ENCODE peak calls at places on chromosomes 16 and 17, in four cellular contexts. One of them, this sample, is unnamed.

GRCh38 chr17:76497979-76498885 is 3.0 kb downstream of the RHBDF2 start:
- DNase-seq in GM12878: no peak
- DNase-seq in WTC11: peak; percentile 60
- DNase-seq in K562: no peak
- DNase-seq in this sample: peak; percentile 55

GRCh38 chr16:21645261-21645721 is 7.1 kb downstream of the IGSF6 start:
- DNase-seq in GM12878: peak; percentile 69
- DNase-seq in WTC11: no peak
- DNase-seq in K562: no peak
- DNase-seq in this sample: no peak

GRCh38 chr16:89697161-89697615 is 4.3 kb downstream of the SPATA2L start:
- DNase-seq in GM12878: no peak
- DNase-seq in WTC11: no peak
- DNase-seq in K562: peak; percentile 14
- DNase-seq in this sample: no peak

GRCh38 chr17:46171939-46172338 is 21.3 kb downstream of the KANSL1 start:
- DNase-seq in GM12878: no peak
- DNase-seq in WTC11: no peak
- DNase-seq in K562: no peak
- DNase-seq in this sample: no peak

GRCh38 chr16:64375386-64375980 is 746.4 kb downstream of the CDH11 start:
- DNase-seq in GM12878: no peak
- DNase-seq in WTC11: no peak
- DNase-seq in K562: no peak
- DNase-seq in this sample: no peak

GRCh38 chr16:21076186-21076883 is 74.3 kb downstream of the DNAH3 start:
- DNase-seq in GM12878: no peak
- DNase-seq in WTC11: no peak
- DNase-seq in K562: no peak
- DNase-seq in this sample: peak; percentile 32

GRCh38 chr17:81015135-81015534 is 19.8 kb upstream of the BAIAP2 start:
- DNase-seq in GM12878: no peak
- DNase-seq in WTC11: no peak
- DNase-seq in K562: no peak
- DNase-seq in this sample: no peak

GRCh38 chr16:83402160-83402794 is 405.5 kb upstream of the HSBP1 start:
- DNase-seq in GM12878: no peak
- DNase-seq in WTC11: peak; percentile 28
- DNase-seq in K562: no peak
- DNase-seq in this sample: no peak

GRCh38 chr17:50627782-50628601 is 6.7 kb upstream of the ABCC3 start:
- DNase-seq in GM12878: no peak
- DNase-seq in WTC11: peak; percentile 37
- DNase-seq in K562: no peak
- DNase-seq in this sample: peak; percentile 81

GRCh38 chr16:59111280-59111679 is 377.2 kb upstream of the GOT2 start:
- DNase-seq in GM12878: no peak
- DNase-seq in WTC11: no peak
- DNase-seq in K562: no peak
- DNase-seq in this sample: no peak

GRCh38 chr17:16593356-16594102 is 24.5 kb upstream of the ZNF287 start:
- DNase-seq in GM12878: no peak
- DNase-seq in WTC11: no peak
- DNase-seq in K562: no peak
- DNase-seq in this sample: peak; percentile 17

GRCh38 chr17:64028874-64029464 is 8.5 kb upstream of the ICAM2 start:
- DNase-seq in GM12878: no peak
- DNase-seq in WTC11: peak; percentile 72
- DNase-seq in K562: peak; percentile 70
- DNase-seq in this sample: peak; percentile 61

GRCh38 chr17:34133350-34133749 is 121.7 kb upstream of the CCL2 start:
- DNase-seq in GM12878: no peak
- DNase-seq in WTC11: no peak
- DNase-seq in K562: no peak
- DNase-seq in this sample: no peak

GRCh38 chr16:84806256-84806889 is 13.4 kb upstream of the CRISPLD2 start:
- DNase-seq in GM12878: peak; percentile 13
- DNase-seq in WTC11: no peak
- DNase-seq in K562: peak; percentile 71
- DNase-seq in this sample: no peak

GRCh38 chr17:61393904-61394629 is 5.6 kb upstream of the TBX2 start:
- DNase-seq in GM12878: no peak
- DNase-seq in WTC11: no peak
- DNase-seq in K562: no peak
- DNase-seq in this sample: peak; percentile 97

GRCh38 chr17:77445030-77445907 is 304.5 kb downstream of the SEC14L1 start:
- DNase-seq in GM12878: peak; percentile 92
- DNase-seq in WTC11: no peak
- DNase-seq in K562: no peak
- DNase-seq in this sample: no peak

GRCh38 chr17:8151120-8151640 is 1.0 kb downstream of the PER1 start:
- DNase-seq in GM12878: no peak
- DNase-seq in WTC11: peak; percentile 81
- DNase-seq in K562: peak; percentile 69
- DNase-seq in this sample: no peak

GRCh38 chr16:17497648-17498047 is 26.9 kb upstream of the XYLT1 start:
- DNase-seq in GM12878: no peak
- DNase-seq in WTC11: no peak
- DNase-seq in K562: no peak
- DNase-seq in this sample: no peak

GRCh38 chr16:16083421-16084156 is 134.2 kb downstream of the ABCC1 start:
- DNase-seq in GM12878: no peak
- DNase-seq in WTC11: no peak
- DNase-seq in K562: peak; percentile 58
- DNase-seq in this sample: peak; percentile 61

GRCh38 chr17:20009302-20010098 is at the start of gene SPECC1:
- DNase-seq in GM12878: no peak
- DNase-seq in WTC11: peak; percentile 95
- DNase-seq in K562: peak; percentile 28
- DNase-seq in this sample: peak; percentile 62

GRCh38 chr17:20010886-20011402 is 1.8 kb downstream of the SPECC1 start:
- DNase-seq in GM12878: no peak
- DNase-seq in WTC11: no peak
- DNase-seq in K562: no peak
- DNase-seq in this sample: no peak

GRCh38 chr17:20008242-20009051 is 712 bp upstream of the SPECC1 start:
- DNase-seq in GM12878: no peak
- DNase-seq in WTC11: peak; percentile 54
- DNase-seq in K562: peak; percentile 50
- DNase-seq in this sample: no peak

GRCh38 chr17:20009052-20009301 is 182 bp upstream of the SPECC1 start:
- DNase-seq in GM12878: no peak
- DNase-seq in WTC11: no peak
- DNase-seq in K562: peak; percentile 78
- DNase-seq in this sample: no peak

GRCh38 chr17:20010099-20010863 is 1.1 kb downstream of the SPECC1 start:
- DNase-seq in GM12878: no peak
- DNase-seq in WTC11: peak; percentile 28
- DNase-seq in K562: peak; percentile 24
- DNase-seq in this sample: peak; percentile 33
- TF ChIP-seq CBFB in GM12878: no peak
- TF ChIP-seq CBFB in WTC11: no peak
- TF ChIP-seq CBFB in K562: no peak
- TF ChIP-seq CBFB in this sample: no peak

GRCh38 chr16:15054357-15055140 is 1.3 kb downstream of the NTAN1 start:
- DNase-seq in GM12878: no peak
- DNase-seq in WTC11: no peak
- DNase-seq in K562: no peak
- DNase-seq in this sample: no peak

GRCh38 chr16:15051387-15051951 is 4.4 kb downstream of the NTAN1 start:
- DNase-seq in GM12878: no peak
- DNase-seq in WTC11: no peak
- DNase-seq in K562: no peak
- DNase-seq in this sample: no peak

GRCh38 chr16:15052747-15053476 is 3.0 kb downstream of the NTAN1 start:
- DNase-seq in GM12878: no peak
- DNase-seq in WTC11: no peak
- DNase-seq in K562: no peak
- DNase-seq in this sample: no peak

GRCh38 chr16:15055141-15056053 is 477 bp downstream of the NTAN1 start:
- DNase-seq in GM12878: no peak
- DNase-seq in WTC11: peak; percentile 69
- DNase-seq in K562: peak; percentile 26
- DNase-seq in this sample: peak; percentile 34

DNA sequence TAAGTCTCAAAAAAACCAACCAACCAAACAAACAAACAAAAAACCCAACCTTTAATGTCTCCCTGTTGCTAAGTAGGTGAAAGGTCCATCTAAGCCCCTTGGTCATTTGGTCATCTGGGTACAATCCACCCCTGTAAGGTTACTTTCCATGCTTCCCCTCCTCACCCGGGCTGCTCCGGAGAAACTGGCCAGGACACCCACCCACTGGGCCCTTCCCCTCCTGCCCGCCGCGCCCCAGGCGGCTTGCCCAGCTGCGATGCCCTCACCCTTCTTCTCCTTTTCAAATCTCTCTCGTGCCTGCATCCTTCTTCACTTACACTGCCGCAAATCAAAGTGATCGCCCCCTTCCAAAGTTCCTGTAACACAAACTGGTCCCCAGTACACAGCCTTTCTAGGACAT is 2.0 kb downstream of the NTAN1 start:
- DNase-seq in GM12878: no peak
- DNase-seq in WTC11: no peak
- DNase-seq in K562: no peak
- DNase-seq in this sample: no peak
- TF ChIP-seq CBFB in GM12878: no peak
- TF ChIP-seq CBFB in WTC11: no peak
- TF ChIP-seq CBFB in K562: no peak
- TF ChIP-seq CBFB in this sample: no peak

DNA sequence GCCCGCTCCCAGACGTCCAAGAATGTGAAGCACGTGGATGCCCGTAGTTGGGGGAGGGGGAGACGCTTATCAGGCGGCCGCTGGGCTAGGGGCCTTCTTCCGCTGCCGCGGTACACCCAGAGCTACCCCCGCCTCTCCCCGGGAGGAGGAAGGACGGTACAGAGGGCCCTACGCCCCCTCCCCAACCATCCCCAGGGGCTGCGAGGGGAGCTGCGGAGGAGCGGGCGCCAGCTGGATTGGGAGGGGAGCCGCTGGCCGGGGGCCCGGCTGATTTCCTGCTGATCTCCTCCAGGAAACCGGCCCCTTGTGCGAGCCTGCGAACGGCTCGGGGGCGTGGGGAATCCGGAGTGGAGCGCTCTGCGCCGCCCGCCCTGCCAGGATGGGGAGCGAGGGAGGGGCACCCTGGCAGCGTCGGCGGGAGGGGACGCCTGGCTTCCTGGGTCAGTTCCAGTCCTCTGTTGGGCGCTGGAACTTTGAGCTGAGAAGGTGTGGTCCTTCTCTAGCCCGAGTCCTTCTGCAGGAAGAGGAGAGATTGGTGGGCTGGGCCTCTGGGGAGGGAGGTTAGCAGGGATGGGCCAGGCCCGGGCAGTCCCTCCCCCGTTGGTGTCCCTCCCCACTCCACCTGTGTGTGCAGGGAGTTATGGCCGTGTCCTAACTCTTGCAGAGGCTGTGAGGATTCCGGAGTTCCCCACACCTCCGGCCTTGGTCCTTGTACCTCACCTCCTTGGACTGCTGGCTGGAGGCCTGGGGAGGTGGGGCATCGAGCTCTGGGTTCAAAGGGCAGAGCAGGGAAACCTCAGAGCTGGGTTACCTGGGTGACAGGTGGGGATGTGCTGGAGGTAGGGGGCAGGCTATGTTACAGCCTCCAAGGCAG is 19.1 kb downstream of the GJD3 start:
- DNase-seq in GM12878: no peak
- DNase-seq in WTC11: peak; percentile 85
- DNase-seq in K562: peak; percentile 82
- DNase-seq in this sample: peak; percentile 84
- TF ChIP-seq CBFB in GM12878: no peak
- TF ChIP-seq CBFB in WTC11: no peak
- TF ChIP-seq CBFB in K562: no peak
- TF ChIP-seq CBFB in this sample: no peak

GRCh38 chr16:81752876-81753227 is 26.2 kb upstream of the PLCG2 start:
- DNase-seq in GM12878: no peak
- DNase-seq in WTC11: no peak
- DNase-seq in K562: no peak
- DNase-seq in this sample: no peak

GRCh38 chr16:81754810-81755209 is 24.3 kb upstream of the PLCG2 start:
- DNase-seq in GM12878: no peak
- DNase-seq in WTC11: no peak
- DNase-seq in K562: no peak
- DNase-seq in this sample: no peak

GRCh38 chr16:81755915-81756644 is 23.0 kb upstream of the PLCG2 start:
- DNase-seq in GM12878: no peak
- DNase-seq in WTC11: no peak
- DNase-seq in K562: no peak
- DNase-seq in this sample: no peak

GRCh38 chr16:81748476-81749198 is 30.5 kb upstream of the PLCG2 start:
- DNase-seq in GM12878: peak; percentile 47
- DNase-seq in WTC11: no peak
- DNase-seq in K562: no peak
- DNase-seq in this sample: no peak

GRCh38 chr16:81752225-81752875 is 26.7 kb upstream of the PLCG2 start:
- DNase-seq in GM12878: peak; percentile 72
- DNase-seq in WTC11: no peak
- DNase-seq in K562: peak; percentile 59
- DNase-seq in this sample: no peak
- TF ChIP-seq CBFB in GM12878: peak; percentile 56
- TF ChIP-seq CBFB in WTC11: no peak
- TF ChIP-seq CBFB in K562: no peak
- TF ChIP-seq CBFB in this sample: no peak

DNA sequence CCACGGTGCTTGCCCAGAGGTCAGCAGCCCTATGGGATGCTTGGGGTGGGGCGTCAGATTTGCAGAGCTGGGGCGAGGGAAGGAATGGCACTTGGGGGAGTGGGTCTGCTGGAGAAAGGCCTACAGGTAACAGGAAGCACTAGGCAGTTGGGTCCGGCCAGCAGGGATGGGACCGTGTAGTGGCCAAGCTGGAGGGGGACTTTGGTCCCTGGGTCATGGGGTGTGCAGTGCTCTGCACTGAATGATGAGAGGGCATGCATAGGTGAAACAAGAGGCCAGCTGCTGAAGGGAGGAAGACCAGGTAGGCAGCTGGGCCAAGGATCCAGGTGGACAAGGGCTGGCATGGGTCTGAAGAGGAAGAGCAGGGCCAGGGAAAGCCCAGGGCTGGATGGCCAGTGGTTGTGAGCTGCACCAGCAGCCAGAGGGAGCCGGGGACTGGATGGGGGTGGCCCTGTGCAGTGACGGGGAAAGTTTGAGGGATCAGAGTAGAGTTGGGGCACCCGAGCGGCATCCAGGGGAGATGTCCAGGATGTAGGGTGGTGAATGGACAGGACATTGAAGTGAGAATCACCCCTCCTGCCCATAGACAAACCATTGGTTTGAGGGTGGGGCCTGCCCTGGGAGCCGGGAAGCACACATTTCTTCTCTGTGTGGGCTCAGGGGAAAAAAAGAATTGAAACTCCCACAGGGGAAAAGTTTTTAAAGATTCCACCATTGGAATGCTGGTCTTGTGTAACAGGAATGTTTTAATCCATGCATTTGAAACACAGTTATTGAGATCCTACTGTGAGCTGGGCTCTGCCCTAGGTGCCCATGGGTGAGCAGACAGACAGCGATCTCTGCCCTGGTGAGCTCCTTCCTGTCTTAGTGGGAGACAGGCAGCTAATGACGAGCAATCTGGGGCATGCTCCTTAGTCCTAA is 25.1 kb downstream of the RAI1 start:
- DNase-seq in GM12878: no peak
- DNase-seq in WTC11: no peak
- DNase-seq in K562: no peak
- DNase-seq in this sample: no peak
- TF ChIP-seq CBFB in GM12878: no peak
- TF ChIP-seq CBFB in WTC11: no peak
- TF ChIP-seq CBFB in K562: no peak
- TF ChIP-seq CBFB in this sample: no peak

This sample was measured in HepG2.